ENCODE peak calls at places on chromosomes 3 and 15, in six cellular contexts. One of them, this sample, is unnamed.
A peak's percentile ranks its signal among the peaks of the same experiment; 100 is the strongest.

GRCh38 chr3:42696356-42697301 is 6.0 kb downstream of the HHATL start:
- DNase-seq in GM06990: no peak
- DNase-seq in progenitor cell of endocrine pancreas: no peak
- DNase-seq in lower lobe of right lung: peak; percentile 24
- DNase-seq in AG04449: no peak
- DNase-seq in endodermal cell: no peak
- DNase-seq in this sample: no peak

GRCh38 chr3:10925436-10926260 is 66.9 kb upstream of the SLC6A1 start:
- DNase-seq in AG04449: no peak
- DNase-seq in progenitor cell of endocrine pancreas: no peak
- DNase-seq in GM06990: no peak
- DNase-seq in lower lobe of right lung: no peak
- DNase-seq in endodermal cell: no peak
- DNase-seq in this sample: no peak

GRCh38 chr15:101458908-101459578 is 30.5 kb downstream of the PCSK6 start:
- DNase-seq in lower lobe of right lung: no peak
- DNase-seq in AG04449: no peak
- DNase-seq in progenitor cell of endocrine pancreas: no peak
- DNase-seq in endodermal cell: peak; percentile 41
- DNase-seq in GM06990: no peak
- DNase-seq in this sample: no peak

GRCh38 chr3:136860541-136860940 is 1.5 kb upstream of the NCK1 start:
- DNase-seq in endodermal cell: peak; percentile 57
- DNase-seq in lower lobe of right lung: no peak
- DNase-seq in AG04449: no peak
- DNase-seq in progenitor cell of endocrine pancreas: no peak
- DNase-seq in GM06990: no peak
- DNase-seq in this sample: no peak

GRCh38 chr3:71599416-71599815 is 15.9 kb upstream of the FOXP1 start:
- DNase-seq in endodermal cell: no peak
- DNase-seq in GM06990: no peak
- DNase-seq in AG04449: no peak
- DNase-seq in lower lobe of right lung: no peak
- DNase-seq in progenitor cell of endocrine pancreas: no peak
- DNase-seq in this sample: no peak

GRCh38 chr15:73597036-73597638 is 36.1 kb downstream of the NPTN start:
- DNase-seq in AG04449: no peak
- DNase-seq in GM06990: no peak
- DNase-seq in lower lobe of right lung: no peak
- DNase-seq in progenitor cell of endocrine pancreas: no peak
- DNase-seq in endodermal cell: no peak
- DNase-seq in this sample: no peak

GRCh38 chr15:51132384-51133139 is 37.9 kb upstream of the TNFAIP8L3 start:
- DNase-seq in endodermal cell: peak; percentile 78
- DNase-seq in progenitor cell of endocrine pancreas: no peak
- DNase-seq in GM06990: no peak
- DNase-seq in AG04449: peak; percentile 95
- DNase-seq in lower lobe of right lung: no peak
- DNase-seq in this sample: no peak

GRCh38 chr15:35293353-35294130 is 208.4 kb upstream of the NANOGP8 start:
- DNase-seq in endodermal cell: peak; percentile 54
- DNase-seq in lower lobe of right lung: no peak
- DNase-seq in progenitor cell of endocrine pancreas: no peak
- DNase-seq in GM06990: no peak
- DNase-seq in AG04449: no peak
- DNase-seq in this sample: no peak

GRCh38 chr15:25903024-25903581 is 40.0 kb upstream of the ATP10A start:
- DNase-seq in lower lobe of right lung: peak; percentile 77
- DNase-seq in AG04449: no peak
- DNase-seq in GM06990: no peak
- DNase-seq in progenitor cell of endocrine pancreas: no peak
- DNase-seq in endodermal cell: peak; percentile 59
- DNase-seq in this sample: no peak

GRCh38 chr3:111727843-111728565 is 131.1 kb upstream of the PHLDB2 start:
- DNase-seq in GM06990: no peak
- DNase-seq in lower lobe of right lung: no peak
- DNase-seq in progenitor cell of endocrine pancreas: no peak
- DNase-seq in endodermal cell: no peak
- DNase-seq in AG04449: no peak
- DNase-seq in this sample: no peak

GRCh38 chr3:98984024-98984423 is 82.5 kb upstream of the DCBLD2 start:
- DNase-seq in lower lobe of right lung: no peak
- DNase-seq in GM06990: no peak
- DNase-seq in AG04449: no peak
- DNase-seq in endodermal cell: no peak
- DNase-seq in progenitor cell of endocrine pancreas: no peak
- DNase-seq in this sample: no peak

GRCh38 chr3:140664111-140664510 is 13.8 kb upstream of the TRIM42 start:
- DNase-seq in GM06990: no peak
- DNase-seq in progenitor cell of endocrine pancreas: no peak
- DNase-seq in endodermal cell: no peak
- DNase-seq in lower lobe of right lung: no peak
- DNase-seq in AG04449: no peak
- DNase-seq in this sample: no peak

GRCh38 chr3:127455541-127456450 is 134.7 kb downstream of the TPRA1 start:
- DNase-seq in AG04449: no peak
- DNase-seq in progenitor cell of endocrine pancreas: peak; percentile 86
- DNase-seq in endodermal cell: peak; percentile 98
- DNase-seq in GM06990: peak; percentile 75
- DNase-seq in lower lobe of right lung: peak; percentile 72
- DNase-seq in this sample: no peak

GRCh38 chr15:82174471-82174870 is 88.1 kb downstream of the EFL1 start:
- DNase-seq in AG04449: no peak
- DNase-seq in progenitor cell of endocrine pancreas: no peak
- DNase-seq in lower lobe of right lung: no peak
- DNase-seq in GM06990: no peak
- DNase-seq in endodermal cell: no peak
- DNase-seq in this sample: no peak

GRCh38 chr3:143975549-143976152 is 4.0 kb downstream of the DIPK2A start:
- DNase-seq in lower lobe of right lung: no peak
- DNase-seq in GM06990: no peak
- DNase-seq in progenitor cell of endocrine pancreas: no peak
- DNase-seq in endodermal cell: no peak
- DNase-seq in AG04449: no peak
- DNase-seq in this sample: no peak

GRCh38 chr3:124033360-124034015 is 41.6 kb upstream of the ROPN1 start:
- DNase-seq in GM06990: peak; percentile 7
- DNase-seq in lower lobe of right lung: peak; percentile 48
- DNase-seq in endodermal cell: peak; percentile 79
- DNase-seq in AG04449: no peak
- DNase-seq in progenitor cell of endocrine pancreas: peak; percentile 28
- DNase-seq in this sample: no peak
- TF ChIP-seq CTCF in GM06990: no peak
- TF ChIP-seq CTCF in lower lobe of right lung: no peak
- TF ChIP-seq CTCF in endodermal cell: no peak
- TF ChIP-seq CTCF in AG04449: no peak
- TF ChIP-seq CTCF in progenitor cell of endocrine pancreas: no peak
- TF ChIP-seq CTCF in this sample: peak; percentile 30

GRCh38 chr3:109278141-109278540 is 38.2 kb downstream of the DPPA2 start:
- DNase-seq in endodermal cell: no peak
- DNase-seq in lower lobe of right lung: no peak
- DNase-seq in AG04449: no peak
- DNase-seq in GM06990: no peak
- DNase-seq in progenitor cell of endocrine pancreas: no peak
- DNase-seq in this sample: no peak
- TF ChIP-seq CTCF in endodermal cell: no peak
- TF ChIP-seq CTCF in lower lobe of right lung: no peak
- TF ChIP-seq CTCF in AG04449: no peak
- TF ChIP-seq CTCF in GM06990: no peak
- TF ChIP-seq CTCF in progenitor cell of endocrine pancreas: no peak
- TF ChIP-seq CTCF in this sample: no peak

GRCh38 chr3:43838009-43838758 is 147.4 kb downstream of the ABHD5 start:
- DNase-seq in lower lobe of right lung: no peak
- DNase-seq in endodermal cell: no peak
- DNase-seq in progenitor cell of endocrine pancreas: no peak
- DNase-seq in GM06990: no peak
- DNase-seq in AG04449: no peak
- DNase-seq in this sample: no peak

DNA sequence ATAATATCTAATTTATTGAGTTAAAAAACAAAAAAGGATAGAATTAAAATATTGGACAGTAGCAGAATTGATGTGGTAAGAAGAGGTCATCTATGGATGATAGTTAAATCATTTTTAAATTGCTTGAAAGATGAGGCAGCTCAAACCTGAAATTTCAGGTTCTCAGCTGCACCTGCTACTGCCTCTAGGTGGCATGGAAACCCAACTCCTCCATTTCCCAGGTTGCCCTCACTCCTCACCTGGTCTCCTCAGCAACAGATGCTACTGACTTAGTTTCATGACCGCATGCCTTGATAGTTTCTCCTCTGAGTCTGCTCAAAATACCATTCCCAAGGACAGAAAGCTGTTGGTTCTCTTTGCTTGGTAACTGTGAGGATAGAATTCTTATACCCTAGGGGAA is 148.1 kb downstream of the ABHD5 start:
- DNase-seq in lower lobe of right lung: no peak
- DNase-seq in AG04449: no peak
- DNase-seq in endodermal cell: peak; percentile 65
- DNase-seq in progenitor cell of endocrine pancreas: no peak
- DNase-seq in GM06990: no peak
- DNase-seq in this sample: no peak
- TF ChIP-seq CTCF in lower lobe of right lung: no peak
- TF ChIP-seq CTCF in AG04449: no peak
- TF ChIP-seq CTCF in endodermal cell: peak; percentile 75
- TF ChIP-seq CTCF in progenitor cell of endocrine pancreas: peak; percentile 40
- TF ChIP-seq CTCF in GM06990: peak; percentile 18
- TF ChIP-seq CTCF in this sample: no peak

DNA sequence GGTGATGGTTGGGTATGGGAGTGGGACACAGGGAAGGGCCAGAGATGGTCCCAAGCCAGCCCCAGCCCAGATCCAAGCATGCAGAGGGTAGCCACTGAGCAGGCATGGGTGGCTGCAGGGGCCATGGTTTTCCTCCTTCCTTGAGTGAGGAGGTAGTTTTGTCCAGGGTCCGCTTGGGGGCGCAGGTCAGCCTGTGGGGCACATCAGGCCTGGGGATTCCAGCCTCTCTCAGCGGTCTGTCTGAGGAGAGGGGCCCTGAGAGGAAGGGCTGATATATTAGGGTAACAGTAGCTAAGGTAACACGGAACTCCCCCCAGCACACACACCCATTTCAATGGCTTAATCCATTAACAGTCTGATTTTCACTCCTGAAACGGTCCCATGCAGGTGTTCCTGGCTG is 22.7 kb upstream of the LCTL start:
- DNase-seq in AG04449: no peak
- DNase-seq in progenitor cell of endocrine pancreas: no peak
- DNase-seq in lower lobe of right lung: peak; percentile 30
- DNase-seq in endodermal cell: peak; percentile 87
- DNase-seq in GM06990: no peak
- DNase-seq in this sample: no peak
- TF ChIP-seq CTCF in AG04449: no peak
- TF ChIP-seq CTCF in progenitor cell of endocrine pancreas: no peak
- TF ChIP-seq CTCF in lower lobe of right lung: no peak
- TF ChIP-seq CTCF in endodermal cell: peak; percentile 79
- TF ChIP-seq CTCF in GM06990: peak; percentile 55
- TF ChIP-seq CTCF in this sample: no peak

GRCh38 chr3:78204977-78205376 is 1165.1 kb downstream of the ROBO2 start:
- DNase-seq in AG04449: peak; percentile 40
- DNase-seq in lower lobe of right lung: no peak
- DNase-seq in endodermal cell: peak; percentile 52
- DNase-seq in GM06990: no peak
- DNase-seq in progenitor cell of endocrine pancreas: no peak
- DNase-seq in this sample: no peak
- TF ChIP-seq CTCF in AG04449: no peak
- TF ChIP-seq CTCF in lower lobe of right lung: no peak
- TF ChIP-seq CTCF in endodermal cell: peak; percentile 57
- TF ChIP-seq CTCF in GM06990: no peak
- TF ChIP-seq CTCF in progenitor cell of endocrine pancreas: no peak
- TF ChIP-seq CTCF in this sample: no peak

DNA sequence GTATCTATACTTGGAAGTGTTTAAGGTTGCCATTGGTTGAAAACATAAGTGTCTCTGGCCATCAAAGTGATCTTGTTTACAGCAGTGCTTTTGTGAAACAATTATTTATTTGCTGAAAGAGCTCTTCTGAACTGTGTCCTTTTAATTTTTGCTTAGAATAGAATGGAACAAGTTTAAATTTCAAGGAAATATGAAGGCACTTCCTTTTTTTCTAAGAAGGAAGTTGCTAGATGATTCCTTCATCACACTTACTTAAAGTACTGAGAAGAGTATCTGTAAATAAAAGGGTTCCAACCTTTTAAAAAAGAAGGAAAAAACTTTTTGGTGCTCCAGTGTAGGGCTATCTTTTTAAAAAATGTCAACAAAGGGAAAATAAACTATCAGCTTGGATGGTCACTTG is 19.7 kb downstream of the B3GNT5 start:
- DNase-seq in lower lobe of right lung: no peak
- DNase-seq in GM06990: no peak
- DNase-seq in AG04449: no peak
- DNase-seq in endodermal cell: no peak
- DNase-seq in progenitor cell of endocrine pancreas: no peak
- DNase-seq in this sample: no peak
- TF ChIP-seq CTCF in lower lobe of right lung: no peak
- TF ChIP-seq CTCF in GM06990: no peak
- TF ChIP-seq CTCF in AG04449: no peak
- TF ChIP-seq CTCF in endodermal cell: no peak
- TF ChIP-seq CTCF in progenitor cell of endocrine pancreas: no peak
- TF ChIP-seq CTCF in this sample: no peak

GRCh38 chr3:117407317-117407716 is 697.7 kb downstream of the TUSC7 start:
- DNase-seq in AG04449: no peak
- DNase-seq in endodermal cell: no peak
- DNase-seq in GM06990: peak; percentile 1
- DNase-seq in progenitor cell of endocrine pancreas: no peak
- DNase-seq in lower lobe of right lung: no peak
- DNase-seq in this sample: no peak
- TF ChIP-seq CTCF in AG04449: peak; percentile 14
- TF ChIP-seq CTCF in endodermal cell: peak; percentile 82
- TF ChIP-seq CTCF in GM06990: peak; percentile 31
- TF ChIP-seq CTCF in progenitor cell of endocrine pancreas: peak; percentile 53
- TF ChIP-seq CTCF in lower lobe of right lung: no peak
- TF ChIP-seq CTCF in this sample: no peak

GRCh38 chr3:169295126-169295525 is 368.4 kb downstream of the MECOM start:
- DNase-seq in endodermal cell: no peak
- DNase-seq in GM06990: no peak
- DNase-seq in AG04449: no peak
- DNase-seq in lower lobe of right lung: no peak
- DNase-seq in progenitor cell of endocrine pancreas: no peak
- DNase-seq in this sample: no peak
- TF ChIP-seq CTCF in endodermal cell: peak; percentile 82
- TF ChIP-seq CTCF in GM06990: peak; percentile 35
- TF ChIP-seq CTCF in AG04449: no peak
- TF ChIP-seq CTCF in lower lobe of right lung: peak; percentile 40
- TF ChIP-seq CTCF in progenitor cell of endocrine pancreas: peak; percentile 61
- TF ChIP-seq CTCF in this sample: no peak

This sample was measured in natural killer cell.